ENCODE peak calls at places on chromosomes 4 and X, in eight cellular contexts. One of them, this sample, is unnamed.

GRCh38 chrX:124346064-124346876 is at the start of gene SH2D1A:
- DNase-seq in EH: no peak
- DNase-seq in mesothelial cell of epicardium: no peak
- DNase-seq in stimulated activated naive CD4-positive, alpha-beta T cell: peak
- DNase-seq in non-pigmented ciliary epithelial cell: no peak
- DNase-seq in T-helper 1 cell: no peak
- DNase-seq in T-helper 2 cell: no peak
- DNase-seq in activated T-cell treated with anti-CD3 and anti-CD28 coated beads for 4 hours: no peak
- DNase-seq in this sample: no peak

GRCh38 chr4:89242864-89243740 is 64.5 kb downstream of the GPRIN3 start:
- DNase-seq in EH: no peak
- DNase-seq in mesothelial cell of epicardium: no peak
- DNase-seq in stimulated activated naive CD4-positive, alpha-beta T cell: peak
- DNase-seq in non-pigmented ciliary epithelial cell: no peak
- DNase-seq in T-helper 1 cell: no peak
- DNase-seq in T-helper 2 cell: no peak
- DNase-seq in activated T-cell treated with anti-CD3 and anti-CD28 coated beads for 4 hours: no peak
- DNase-seq in this sample: no peak

GRCh38 chr4:96525901-96526300 is 686.0 kb downstream of the PDHA2 start:
- DNase-seq in EH: no peak
- DNase-seq in mesothelial cell of epicardium: no peak
- DNase-seq in stimulated activated naive CD4-positive, alpha-beta T cell: no peak
- DNase-seq in non-pigmented ciliary epithelial cell: peak
- DNase-seq in T-helper 1 cell: no peak
- DNase-seq in T-helper 2 cell: no peak
- DNase-seq in activated T-cell treated with anti-CD3 and anti-CD28 coated beads for 4 hours: no peak
- DNase-seq in this sample: peak

GRCh38 chr4:119729815-119730643 is 101.4 kb upstream of the PDE5A start:
- DNase-seq in EH: peak
- DNase-seq in mesothelial cell of epicardium: no peak
- DNase-seq in stimulated activated naive CD4-positive, alpha-beta T cell: no peak
- DNase-seq in non-pigmented ciliary epithelial cell: peak
- DNase-seq in T-helper 1 cell: no peak
- DNase-seq in T-helper 2 cell: no peak
- DNase-seq in activated T-cell treated with anti-CD3 and anti-CD28 coated beads for 4 hours: no peak
- DNase-seq in this sample: peak

GRCh38 chr4:726235-726787 is 20.7 kb downstream of the PCGF3 start:
- DNase-seq in EH: peak
- DNase-seq in mesothelial cell of epicardium: no peak
- DNase-seq in stimulated activated naive CD4-positive, alpha-beta T cell: no peak
- DNase-seq in non-pigmented ciliary epithelial cell: no peak
- DNase-seq in T-helper 1 cell: no peak
- DNase-seq in T-helper 2 cell: no peak
- DNase-seq in activated T-cell treated with anti-CD3 and anti-CD28 coated beads for 4 hours: no peak
- DNase-seq in this sample: no peak

GRCh38 chr4:112604590-112604989 is 32.1 kb downstream of the ZGRF1 start:
- DNase-seq in EH: peak
- DNase-seq in mesothelial cell of epicardium: no peak
- DNase-seq in stimulated activated naive CD4-positive, alpha-beta T cell: peak
- DNase-seq in non-pigmented ciliary epithelial cell: peak
- DNase-seq in T-helper 1 cell: peak
- DNase-seq in T-helper 2 cell: no peak
- DNase-seq in activated T-cell treated with anti-CD3 and anti-CD28 coated beads for 4 hours: peak
- DNase-seq in this sample: peak

GRCh38 chr4:138235419-138235952 is 6.7 kb downstream of the SLC7A11 start:
- DNase-seq in EH: peak
- DNase-seq in mesothelial cell of epicardium: no peak
- DNase-seq in stimulated activated naive CD4-positive, alpha-beta T cell: no peak
- DNase-seq in non-pigmented ciliary epithelial cell: peak
- DNase-seq in T-helper 1 cell: no peak
- DNase-seq in T-helper 2 cell: no peak
- DNase-seq in activated T-cell treated with anti-CD3 and anti-CD28 coated beads for 4 hours: no peak
- DNase-seq in this sample: peak

GRCh38 chr4:26803462-26803861 is 57.2 kb upstream of the STIM2 start:
- DNase-seq in EH: no peak
- DNase-seq in mesothelial cell of epicardium: no peak
- DNase-seq in stimulated activated naive CD4-positive, alpha-beta T cell: no peak
- DNase-seq in non-pigmented ciliary epithelial cell: no peak
- DNase-seq in T-helper 1 cell: no peak
- DNase-seq in T-helper 2 cell: no peak
- DNase-seq in activated T-cell treated with anti-CD3 and anti-CD28 coated beads for 4 hours: no peak
- DNase-seq in this sample: peak

GRCh38 chr4:53015681-53016080 is 153.6 kb downstream of the RASL11B start:
- DNase-seq in EH: peak
- DNase-seq in mesothelial cell of epicardium: no peak
- DNase-seq in stimulated activated naive CD4-positive, alpha-beta T cell: no peak
- DNase-seq in non-pigmented ciliary epithelial cell: peak
- DNase-seq in T-helper 1 cell: no peak
- DNase-seq in T-helper 2 cell: no peak
- DNase-seq in activated T-cell treated with anti-CD3 and anti-CD28 coated beads for 4 hours: no peak
- DNase-seq in this sample: peak

GRCh38 chrX:40154853-40155616 is 57.3 kb upstream of the BCOR start:
- DNase-seq in EH: peak
- DNase-seq in mesothelial cell of epicardium: no peak
- DNase-seq in stimulated activated naive CD4-positive, alpha-beta T cell: no peak
- DNase-seq in non-pigmented ciliary epithelial cell: no peak
- DNase-seq in T-helper 1 cell: no peak
- DNase-seq in T-helper 2 cell: no peak
- DNase-seq in activated T-cell treated with anti-CD3 and anti-CD28 coated beads for 4 hours: no peak
- DNase-seq in this sample: peak

GRCh38 chrX:68942141-68942540 is 113.3 kb downstream of the EFNB1 start:
- DNase-seq in EH: no peak
- DNase-seq in mesothelial cell of epicardium: peak
- DNase-seq in stimulated activated naive CD4-positive, alpha-beta T cell: no peak
- DNase-seq in non-pigmented ciliary epithelial cell: no peak
- DNase-seq in T-helper 1 cell: no peak
- DNase-seq in T-helper 2 cell: no peak
- DNase-seq in activated T-cell treated with anti-CD3 and anti-CD28 coated beads for 4 hours: no peak
- DNase-seq in this sample: no peak